ENCODE peak calls at places on chromosomes 13 and 19, in five cellular contexts. F is adrenal gland, O is esophagus squamous epithelium, L is tibial nerve, G is uterus. M is an unnamed sample.

GRCh38 chr13:73000027-73000674 is 58.7 kb upstream of the KLF5 start:
- DNase-seq in F (no peak), O (no peak), L (no peak), G (no peak), M (no peak)

GRCh38 chr13:21435710-21436151 is 23.4 kb downstream of the ZDHHC20 start:
- DNase-seq in F (peak; percentile 86), O (no peak), L (no peak), G (peak; percentile 16), M (no peak)

GRCh38 chr13:105442941-105443340 is 1092.5 kb downstream of the EFNB2 start:
- DNase-seq in F (peak; percentile 27), O (no peak), L (no peak), G (no peak), M (no peak)

GRCh38 chr19:19452241-19453128 is 47.0 kb downstream of the GATAD2A start:
- DNase-seq in F (no peak), O (no peak), L (no peak), G (no peak), M (no peak)

GRCh38 chr13:24215007-24215633 is 54.6 kb downstream of the SPATA13 start:
- DNase-seq in F (no peak), O (no peak), L (no peak), G (no peak), M (no peak)

GRCh38 chr19:46670874-46671273 is 9.9 kb upstream of the DACT3 start:
- DNase-seq in F (no peak), O (no peak), L (no peak), G (no peak), M (no peak)

GRCh38 chr13:79442221-79442620 is 36.2 kb upstream of the RBM26 start:
- DNase-seq in F (no peak), O (no peak), L (no peak), G (no peak), M (no peak)

GRCh38 chr13:109670776-109671175 is 115.6 kb downstream of the IRS2 start:
- DNase-seq in F (no peak), O (no peak), L (no peak), G (no peak), M (no peak)

GRCh38 chr13:109687559-109688448 is 98.6 kb downstream of the IRS2 start:
- DNase-seq in F (no peak), O (no peak), L (no peak), G (no peak), M (no peak)

GRCh38 chr13:83215627-83216026 is 666.6 kb downstream of the SLITRK1 start:
- DNase-seq in F (no peak), O (no peak), L (no peak), G (no peak), M (no peak)

GRCh38 chr19:24069907-24070657 is 16.9 kb upstream of the ZNF254 start:
- DNase-seq in F (no peak), O (no peak), L (no peak), G (no peak), M (no peak)

GRCh38 chr19:45968626-45969025 is 5.0 kb downstream of the NOVA2 start:
- DNase-seq in F (no peak), O (no peak), L (no peak), G (no peak), M (no peak)

GRCh38 chr19:51542699-51543098 is 11.2 kb upstream of the SIGLEC6 start:
- DNase-seq in F (no peak), O (no peak), L (no peak), G (no peak), M (peak; percentile 28)

GRCh38 chr13:73933795-73934194 is 200.4 kb downstream of the KLF12 start:
- DNase-seq in F (no peak), O (no peak), L (no peak), G (no peak), M (no peak)

GRCh38 chr19:35031072-35031881 is 1.0 kb downstream of the SCN1B start:
- DNase-seq in F (no peak), O (no peak), L (no peak), G (peak; percentile 49), M (no peak)

GRCh38 chr13:30745917-30746686 is 10.8 kb downstream of the ALOX5AP start:
- DNase-seq in F (no peak), O (no peak), L (no peak), G (no peak), M (no peak)

GRCh38 chr13:34412817-34413365 is 529.2 kb upstream of the NBEA start:
- DNase-seq in F (no peak), O (no peak), L (no peak), G (no peak), M (no peak)

GRCh38 chr13:99983401-99984133 is 2.0 kb downstream of the ZIC2 start:
- DNase-seq in F (no peak), O (no peak), L (no peak), G (no peak), M (no peak)

GRCh38 chr19:46841458-46842083 is 9.1 kb downstream of the AP2S1 start:
- DNase-seq in F (peak; percentile 85), O (no peak), L (no peak), G (peak; percentile 60), M (no peak)

GRCh38 chr19:49808762-49809154 is 4.3 kb downstream of the FUZ start:
- DNase-seq in F (peak; percentile 97), O (peak; percentile 50), L (peak; percentile 96), G (peak; percentile 93), M (peak; percentile 90)

GRCh38 chr19:58382997-58383603 is 2.3 kb upstream of the ZNF837 start:
- DNase-seq in F (no peak), O (no peak), L (no peak), G (no peak), M (no peak)

GRCh38 chr19:29680447-29680846 is 15.2 kb downstream of the PLEKHF1 start:
- DNase-seq in F (no peak), O (peak; percentile 35), L (no peak), G (no peak), M (no peak)

GRCh38 chr19:42563352-42564210 is 31.1 kb downstream of the CEACAM8 start:
- DNase-seq in F (peak; percentile 52), O (no peak), L (no peak), G (no peak), M (no peak)

GRCh38 chr13:58087566-58087965 is 456.0 kb downstream of the PCDH17 start:
- DNase-seq in F (no peak), O (no peak), L (no peak), G (no peak), M (no peak)

GRCh38 chr19:46574533-46574932 is 26.6 kb upstream of the CALM3 start:
- DNase-seq in F (no peak), O (no peak), L (no peak), G (no peak), M (no peak)

GRCh38 chr13:109159650-109160309 is 530.4 kb downstream of the MYO16 start:
- DNase-seq in F (no peak), O (no peak), L (no peak), G (no peak), M (no peak)

GRCh38 chr13:33383724-33384577 is 98.4 kb upstream of the STARD13 start:
- DNase-seq in F (no peak), O (no peak), L (no peak), G (no peak), M (no peak)

GRCh38 chr19:1492474-1493006 is 1.6 kb downstream of the REEP6 start:
- DNase-seq in F (peak; percentile 80), O (no peak), L (no peak), G (no peak), M (no peak)

GRCh38 chr19:49514151-49514550 is 1.7 kb downstream of the FCGRT start:
- DNase-seq in F (no peak), O (no peak), L (no peak), G (no peak), M (no peak)

GRCh38 chr13:103101902-103102301 is 35.7 kb upstream of the SLC10A2 start:
- DNase-seq in F (no peak), O (no peak), L (no peak), G (no peak), M (no peak)

GRCh38 chr13:100266026-100266425 is 177.1 kb downstream of the PCCA start:
- DNase-seq in F (no peak), O (no peak), L (no peak), G (no peak), M (no peak)

DNA sequence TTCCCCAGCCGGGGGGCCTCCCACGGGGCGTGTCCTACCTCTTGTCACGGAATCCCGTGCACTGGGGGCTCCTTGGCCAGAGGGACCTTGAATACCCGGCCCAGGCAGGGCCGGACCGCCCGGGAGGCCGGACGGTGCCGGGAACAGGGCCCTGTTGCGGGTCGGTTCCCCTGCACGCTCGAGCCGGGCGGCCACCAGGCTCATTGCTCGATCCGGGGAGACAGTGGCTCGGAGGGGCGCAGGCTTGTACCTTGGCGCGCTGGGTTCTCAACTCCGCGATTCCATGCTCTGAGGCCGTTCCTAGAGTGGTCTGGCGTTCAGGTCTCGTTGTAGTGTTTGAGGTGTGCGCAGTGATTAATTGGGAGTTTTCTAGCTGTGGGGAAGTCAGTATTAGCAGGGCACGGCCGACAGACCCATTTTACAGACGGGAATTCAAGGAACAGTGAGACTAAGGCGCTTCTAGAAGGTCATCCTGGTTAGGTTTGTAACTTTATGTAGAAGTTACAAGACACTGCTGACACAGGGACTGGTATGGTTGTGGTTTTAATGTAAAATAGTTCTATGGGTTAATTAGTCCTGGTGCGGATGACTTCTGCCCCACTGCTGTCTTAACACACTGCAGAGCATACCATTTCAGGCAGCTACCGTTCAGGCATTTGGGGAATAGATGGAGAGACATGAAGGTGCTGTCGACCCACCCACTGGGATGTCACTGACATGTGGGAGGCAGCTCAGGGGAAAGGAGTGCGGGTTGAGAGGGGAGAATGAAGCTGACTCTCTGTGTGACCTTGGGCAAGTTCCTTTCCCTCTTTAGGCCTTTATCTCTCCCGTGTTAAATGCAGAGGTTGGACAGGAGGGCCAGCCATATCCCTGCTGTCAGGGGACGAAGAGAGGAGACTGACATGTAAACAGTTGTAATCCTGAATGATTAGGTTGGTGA is 590 bp downstream of the CLPTM1 start:
- DNase-seq in F (peak; percentile 46), O (no peak), L (no peak), G (no peak), M (no peak)
- TF ChIP-seq POLR2A in F (peak; percentile 23), O (no peak), L (no peak), G (no peak), M (no peak)

GRCh38 chr19:37226248-37226647 is 8.2 kb downstream of the ZNF383 start:
- DNase-seq in F (no peak), O (no peak), L (no peak), G (no peak), M (no peak)
- H3K36me3 ChIP-seq in F (peaks cover 43% of the 10 kb centered on the region), O (peaks cover 20% of the 10 kb centered on the region), L (peaks cover 97% of the 10 kb centered on the region), G (no peaks in the 10 kb centered on the region), M (peaks cover 20% of the 10 kb centered on the region)

GRCh38 chr13:39297664-39298171 is 259.5 kb downstream of the NHLRC3 start:
- DNase-seq in F (no peak), O (no peak), L (no peak), G (no peak), M (no peak)
- H3K4me1 ChIP-seq in F (no peaks in the 10 kb centered on the region), O (no peaks in the 10 kb centered on the region), L (no peaks in the 10 kb centered on the region), G (no peaks in the 10 kb centered on the region), M (no peaks in the 10 kb centered on the region)

GRCh38 chr19:28519950-28520861 is 692.7 kb downstream of the UQCRFS1 start:
- DNase-seq in F (peak; percentile 38), O (no peak), L (no peak), G (peak; percentile 18), M (no peak)
- TF ChIP-seq POLR2A in F (no peak), O (no peak), L (no peak), G (no peak), M (no peak)

M was measured in breast epithelium.